ENCODE peak calls at places on chromosomes 12 and 14, in four cellular contexts. D is lower lobe of right lung, M is upper lobe of right lung, E is hepatocyte. H is an unnamed sample.

GRCh38 chr12:49624919-49625577 is 1.7 kb downstream of the PRPF40B start:
- DNase-seq in D (no peak), M (no peak), E (no peak), H (peak; percentile 28)

GRCh38 chr12:94643585-94643984 is 6.8 kb downstream of the TMCC3 start:
- DNase-seq in D (peak; percentile 57), M (no peak), E (no peak), H (peak; percentile 25)

GRCh38 chr12:59030415-59030814 is 110.1 kb upstream of the LRIG3 start:
- DNase-seq in D (peak; percentile 63), M (peak; percentile 74), E (no peak), H (no peak)

GRCh38 chr12:96578526-96579125 is 89.2 kb downstream of the CFAP54 start:
- DNase-seq in D (no peak), M (no peak), E (peak; percentile 70), H (peak; percentile 66)

GRCh38 chr12:15883536-15883935 is 1.3 kb downstream of the STRAP start:
- DNase-seq in D (no peak), M (no peak), E (no peak), H (peak; percentile 25)

GRCh38 chr12:6313326-6313940 is 3.0 kb downstream of the PLEKHG6 start:
- DNase-seq in D (no peak), M (no peak), E (peak; percentile 5), H (no peak)

GRCh38 chr12:2291182-2291832 is 238.5 kb downstream of the CACNA1C start:
- DNase-seq in D (no peak), M (no peak), E (peak; percentile 51), H (peak; percentile 62)

GRCh38 chr12:64670856-64671639 is 60.8 kb downstream of the RASSF3 start:
- DNase-seq in D (no peak), M (no peak), E (no peak), H (peak; percentile 61)

GRCh38 chr12:65649126-65649525 is 175.2 kb upstream of the HMGA2 start:
- DNase-seq in D (no peak), M (no peak), E (no peak), H (peak; percentile 98)

GRCh38 chr12:122990561-122990960 is 10.1 kb downstream of the ARL6IP4 start:
- DNase-seq in D (no peak), M (no peak), E (no peak), H (no peak)

GRCh38 chr12:126784328-126784921 is 1482.5 kb upstream of the TMEM132C start:
- DNase-seq in D (no peak), M (no peak), E (peak; percentile 79), H (no peak)

GRCh38 chr12:84842406-84843013 is 70.1 kb downstream of the SLC6A15 start:
- DNase-seq in D (no peak), M (no peak), E (peak; percentile 53), H (peak; percentile 60)

GRCh38 chr14:77980475-77981321 is 180.8 kb downstream of the ADCK1 start:
- DNase-seq in D (peak; percentile 80), M (peak; percentile 89), E (peak; percentile 79), H (no peak)

GRCh38 chr12:52126605-52127578 is 47.4 kb downstream of the SMIM41 start:
- DNase-seq in D (no peak), M (peak; percentile 61), E (no peak), H (peak; percentile 72)

GRCh38 chr12:111437816-111438454 is 32.2 kb downstream of the SH2B3 start:
- DNase-seq in D (peak; percentile 76), M (no peak), E (no peak), H (peak; percentile 90)

GRCh38 chr14:97978336-97978735 is 1181.2 kb downstream of the VRK1 start:
- DNase-seq in D (peak; percentile 77), M (peak; percentile 85), E (peak; percentile 90), H (peak; percentile 68)

GRCh38 chr14:92471919-92472318 is 41.7 kb upstream of the RIN3 start:
- DNase-seq in D (no peak), M (no peak), E (peak; percentile 84), H (no peak)

GRCh38 chr12:13099066-13099909 is 4.2 kb downstream of the GSG1 start:
- DNase-seq in D (no peak), M (no peak), E (peak; percentile 18), H (peak; percentile 20)

GRCh38 chr12:111268738-111269572 is 99.9 kb downstream of the PHETA1 start:
- DNase-seq in D (no peak), M (no peak), E (no peak), H (no peak)

GRCh38 chr14:75578786-75579781 is 664 bp downstream of the FLVCR2 start:
- DNase-seq in D (peak; percentile 52), M (peak; percentile 69), E (peak; percentile 55), H (no peak)

DNA sequence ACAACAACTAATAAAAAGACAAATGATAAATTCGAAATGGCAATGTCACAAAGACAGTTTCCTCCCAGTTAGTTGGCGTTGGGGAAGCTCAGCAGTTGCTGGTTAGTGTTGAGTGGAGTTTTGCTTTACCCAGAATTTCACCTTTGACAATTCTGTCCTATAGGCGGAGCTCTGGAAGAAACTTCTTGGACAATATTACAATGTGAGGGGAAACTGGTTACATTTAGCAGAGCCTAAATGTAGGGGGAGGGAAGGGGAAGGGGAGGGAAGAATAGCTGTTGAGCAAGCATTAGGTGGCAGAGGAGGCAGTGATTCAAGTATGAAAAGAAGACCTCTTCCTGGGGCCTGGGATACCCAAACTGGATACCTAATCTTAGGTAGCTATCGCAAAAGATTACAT is 51.4 kb downstream of the BDKRB1 start:
- DNase-seq in D (no peak), M (no peak), E (no peak), H (peak; percentile 10)
- TF ChIP-seq CTCF in D (no peak), M (no peak), E (no peak), H (no peak)

GRCh38 chr12:125188912-125189881 is 124.0 kb downstream of the AACS start:
- DNase-seq in D (no peak), M (no peak), E (no peak), H (no peak)
- H3K27me3 ChIP-seq in D (peaks cover 81% of the 10 kb centered on the region), M (peaks cover 71% of the 10 kb centered on the region), E (peaks cover 73% of the 10 kb centered on the region), H (peaks cover 53% of the 10 kb centered on the region)

GRCh38 chr12:4821000-4821399 is 88.7 kb upstream of the KCNA1 start:
- DNase-seq in D (no peak), M (no peak), E (no peak), H (no peak)
- TF ChIP-seq CTCF in D (no peak), M (no peak), E (no peak), H (no peak)

GRCh38 chr12:54432815-54433164 is 13.7 kb upstream of the ITGA5 start:
- DNase-seq in D (no peak), M (no peak), E (no peak), H (no peak)
- H3K27me3 ChIP-seq in D (no peaks in the 10 kb centered on the region), M (no peaks in the 10 kb centered on the region), E (no peaks in the 10 kb centered on the region), H (no peaks in the 10 kb centered on the region)

H was measured in cardiac muscle cell.